ENCODE peak calls at places on chromosomes 3 and 15, in eight cellular contexts. M is A549, H is lower leg skin, K is transverse colon, V is testis, J is uterus, X is upper lobe of left lung, F is body of pancreas. O is an unnamed sample.

GRCh38 chr3:3853584-3853983 is 54.4 kb downstream of the LRRN1 start:
- DNase-seq in V (no peak), F (no peak), H (no peak), M (no peak), K (no peak), X (no peak), J (no peak), O (no peak)

GRCh38 chr3:124250053-124250452 is 258.1 kb upstream of the ROPN1 start:
- DNase-seq in K (no peak), M (no peak), F (no peak), J (no peak), V (no peak), H (no peak), X (no peak), O (no peak)

GRCh38 chr3:47429476-47430270 is 46.1 kb downstream of the SCAP start:
- DNase-seq in K (no peak), X (no peak), J (no peak), H (no peak), F (no peak), V (no peak), M (no peak), O (no peak)

GRCh38 chr15:85036716-85037115 is 55.1 kb downstream of the PDE8A start:
- DNase-seq in H (no peak), K (no peak), M (no peak), F (peak), V (no peak), J (no peak), X (no peak), O (no peak)

GRCh38 chr15:64426845-64427465 is 33.4 kb upstream of the ZNF609 start:
- DNase-seq in H (no peak), V (no peak), J (no peak), X (no peak), K (no peak), F (peak), M (peak), O (no peak)

GRCh38 chr3:95752199-95752598 is 1062.2 kb upstream of the EPHA6 start:
- DNase-seq in J (no peak), M (no peak), H (peak), F (no peak), K (no peak), V (no peak), X (no peak), O (no peak)

GRCh38 chr3:118793176-118793575 is 241.5 kb downstream of the IGSF11 start:
- DNase-seq in J (no peak), X (no peak), F (no peak), V (no peak), M (no peak), H (no peak), K (no peak), O (no peak)

GRCh38 chr3:150462108-150462507 is 54.0 kb downstream of the TSC22D2 start:
- DNase-seq in M (no peak), V (no peak), J (no peak), X (no peak), K (no peak), F (no peak), H (no peak), O (no peak)

GRCh38 chr15:88623061-88623460 is 1.9 kb downstream of the AEN start:
- DNase-seq in M (peak), F (no peak), X (no peak), J (no peak), H (peak), V (no peak), K (no peak), O (peak)

GRCh38 chr3:21528291-21528690 is 222.7 kb downstream of the ZNF385D start:
- DNase-seq in K (no peak), M (no peak), V (no peak), F (no peak), H (no peak), X (no peak), J (no peak), O (no peak)

GRCh38 chr3:107670991-107671390 is 148.2 kb downstream of the BBX start:
- DNase-seq in J (no peak), K (no peak), V (no peak), F (no peak), M (no peak), H (no peak), X (no peak), O (no peak)

GRCh38 chr3:170909129-170909903 is 879 bp upstream of the EIF5A2 start:
- DNase-seq in V (peak), J (peak), K (no peak), H (peak), X (no peak), F (no peak), M (peak), O (peak)

GRCh38 chr3:118628704-118629341 is 405.8 kb downstream of the IGSF11 start:
- DNase-seq in K (peak), V (peak), H (no peak), X (no peak), F (peak), M (peak), J (peak), O (peak)

GRCh38 chr3:10395671-10396070 is 74.8 kb upstream of the SEC13 start:
- DNase-seq in K (peak), V (no peak), F (no peak), M (no peak), H (no peak), J (no peak), X (no peak), O (no peak)

DNA sequence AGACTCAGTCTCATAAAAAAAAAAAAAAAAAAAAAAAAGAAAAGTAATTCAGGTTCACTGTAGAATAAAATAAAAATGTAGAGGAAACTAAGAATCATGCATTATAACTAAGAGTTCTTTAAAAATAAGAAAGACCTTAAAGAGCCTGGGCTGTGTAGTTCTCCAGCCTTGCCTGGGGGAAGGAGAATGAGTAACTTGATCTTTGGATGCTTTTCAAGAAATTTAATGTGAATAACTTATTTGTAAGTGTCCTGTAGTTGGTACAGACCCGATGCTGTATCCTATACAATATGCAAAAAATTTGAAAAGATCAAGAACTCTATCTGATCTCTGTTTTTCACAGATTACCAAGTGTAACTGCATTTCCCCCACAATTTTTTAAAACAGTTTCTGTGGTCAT is 195.4 kb downstream of the THRB start:
- DNase-seq in J (no peak), V (no peak), F (no peak), X (no peak), H (no peak), M (no peak), K (no peak), O (no peak)
- TF ChIP-seq POLR2A in J (no peak), V (no peak), F (no peak), X (no peak), H (no peak), M (no peak), K (no peak), O (no peak)

DNA sequence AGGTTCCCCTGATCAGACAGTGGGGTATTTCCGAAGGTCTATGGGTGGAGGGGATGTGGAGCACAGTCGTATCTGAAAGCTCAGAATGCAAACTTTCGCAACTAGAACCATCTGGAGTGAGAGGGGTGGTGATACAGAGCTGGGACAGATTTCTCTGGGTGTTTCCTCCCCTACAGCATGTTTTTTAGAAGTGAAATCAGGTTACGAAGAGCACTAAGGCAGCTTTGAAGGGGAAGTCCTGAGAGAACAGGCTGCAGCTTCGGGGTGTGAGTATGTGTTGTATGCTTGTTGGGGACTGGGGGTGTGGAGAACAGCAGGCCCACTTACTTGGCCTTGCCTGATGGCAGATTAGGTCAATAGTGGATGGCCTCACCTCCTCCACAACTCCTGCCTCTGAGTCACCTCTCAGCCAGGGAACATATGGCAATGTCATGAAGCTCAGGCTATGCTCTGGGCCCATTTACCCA is 107.1 kb upstream of the RASGRP1 start:
- DNase-seq in X (no peak), J (no peak), F (no peak), H (no peak), K (no peak), M (no peak), V (no peak), O (no peak)
- TF ChIP-seq POLR2A in X (no peak), J (no peak), F (no peak), H (no peak), K (no peak), M (no peak), V (no peak), O (no peak)

GRCh38 chr15:91632176-91632575 is 221.3 kb upstream of the SLCO3A1 start:
- DNase-seq in K (no peak), H (no peak), V (no peak), J (no peak), M (no peak), F (no peak), X (no peak), O (no peak)
- TF ChIP-seq POLR2A in K (no peak), H (no peak), V (no peak), J (no peak), M (no peak), F (no peak), X (no peak), O (no peak)

GRCh38 chr15:43106486-43106829 is 620 bp upstream of the UBR1 start:
- DNase-seq in F (no peak), H (no peak), V (no peak), K (no peak), X (no peak), J (no peak), M (no peak), O (no peak)

GRCh38 chr15:43104426-43104825 is 1.4 kb downstream of the UBR1 start:
- DNase-seq in H (no peak), X (no peak), K (no peak), F (no peak), V (no peak), M (no peak), J (no peak), O (no peak)

GRCh38 chr15:43105077-43105769 is 615 bp downstream of the UBR1 start:
- DNase-seq in X (no peak), K (peak), J (no peak), H (no peak), M (peak), F (peak), V (peak), O (no peak)

GRCh38 chr15:43107741-43108140 is 1.9 kb upstream of the UBR1 start:
- DNase-seq in V (no peak), K (no peak), X (no peak), H (no peak), F (no peak), M (no peak), J (no peak), O (no peak)

GRCh38 chr15:43105778-43106485 is at the start of gene UBR1:
- DNase-seq in K (peak), X (peak), F (peak), V (peak), M (peak), H (peak), J (peak), O (peak)
- TF ChIP-seq POLR2A in K (peak), X (no peak), F (peak), V (no peak), M (peak), H (no peak), J (peak), O (peak)

GRCh38 chr3:141402476-141403171 is 34.3 kb downstream of the ZBTB38 start:
- DNase-seq in V (peak), H (peak), F (peak), X (peak), K (peak), M (peak), J (peak), O (no peak)
- TF ChIP-seq POLR2A in V (no peak), H (no peak), F (peak), X (no peak), K (peak), M (no peak), J (peak), O (no peak)

GRCh38 chr3:136753112-136753939 is 1.1 kb upstream of the STAG1 start:
- DNase-seq in F (no peak), X (no peak), V (no peak), H (no peak), K (no peak), J (no peak), M (no peak), O (no peak)

GRCh38 chr3:136751259-136752045 is 726 bp downstream of the STAG1 start:
- DNase-seq in V (peak), H (peak), F (peak), J (peak), M (peak), K (peak), X (peak), O (peak)

GRCh38 chr3:136752046-136752326 is 192 bp downstream of the STAG1 start:
- DNase-seq in J (no peak), K (no peak), M (no peak), F (no peak), H (no peak), X (peak), V (no peak), O (peak)

GRCh38 chr3:136750922-136751258 is 1.3 kb downstream of the STAG1 start:
- DNase-seq in H (no peak), J (no peak), X (no peak), V (no peak), K (no peak), F (no peak), M (no peak), O (no peak)

GRCh38 chr3:136752327-136753111 is at the start of gene STAG1:
- DNase-seq in X (peak), M (peak), F (peak), V (peak), J (peak), H (peak), K (peak), O (peak)
- TF ChIP-seq POLR2A in X (no peak), M (peak), F (peak), V (peak), J (peak), H (no peak), K (peak), O (peak)